ENCODE peak calls at places on chromosomes 2 and 18, in four cellular contexts. One of them, this sample, is unnamed.

GRCh38 chr2:29220506-29221270 is 105.5 kb downstream of the CLIP4 start:
- DNase-seq in K562: no peak
- DNase-seq in GM12878: no peak
- DNase-seq in GM12891: no peak
- DNase-seq in this sample: no peak

GRCh38 chr2:195683174-195683573 is 26.1 kb downstream of the SLC39A10 start:
- DNase-seq in K562: no peak
- DNase-seq in GM12878: no peak
- DNase-seq in GM12891: no peak
- DNase-seq in this sample: no peak

GRCh38 chr2:229154381-229154780 is 116.7 kb downstream of the PID1 start:
- DNase-seq in K562: no peak
- DNase-seq in GM12878: no peak
- DNase-seq in GM12891: no peak
- DNase-seq in this sample: no peak

GRCh38 chr2:238243496-238244076 is 3.7 kb upstream of the HES6 start:
- DNase-seq in K562: no peak
- DNase-seq in GM12878: no peak
- DNase-seq in GM12891: no peak
- DNase-seq in this sample: no peak

GRCh38 chr18:37502036-37502435 is 63.6 kb downstream of the CELF4 start:
- DNase-seq in K562: no peak
- DNase-seq in GM12878: no peak
- DNase-seq in GM12891: no peak
- DNase-seq in this sample: no peak

GRCh38 chr2:132489150-132489549 is 72.5 kb downstream of the GPR39 start:
- DNase-seq in K562: peak
- DNase-seq in GM12878: no peak
- DNase-seq in GM12891: no peak
- DNase-seq in this sample: no peak

GRCh38 chr2:9897331-9897737 is 54.1 kb downstream of the TAF1B start:
- DNase-seq in K562: peak
- DNase-seq in GM12878: peak
- DNase-seq in GM12891: no peak
- DNase-seq in this sample: no peak

GRCh38 chr2:130963849-130964793 is 127.4 kb downstream of the ARHGEF4 start:
- DNase-seq in K562: peak
- DNase-seq in GM12878: no peak
- DNase-seq in GM12891: no peak
- DNase-seq in this sample: peak

GRCh38 chr2:170339753-170340692 is 162.1 kb downstream of the MYO3B start:
- DNase-seq in K562: peak
- DNase-seq in GM12878: no peak
- DNase-seq in GM12891: no peak
- DNase-seq in this sample: no peak

GRCh38 chr2:147487286-147487979 is 357.4 kb upstream of the ACVR2A start:
- DNase-seq in K562: no peak
- DNase-seq in GM12878: no peak
- DNase-seq in GM12891: no peak
- DNase-seq in this sample: no peak

GRCh38 chr2:238038203-238038602 is 22.6 kb upstream of the SCLY start:
- DNase-seq in K562: no peak
- DNase-seq in GM12878: no peak
- DNase-seq in GM12891: no peak
- DNase-seq in this sample: no peak

GRCh38 chr2:241198381-241199282 is 10.2 kb downstream of the ANO7 start:
- DNase-seq in K562: no peak
- DNase-seq in GM12878: no peak
- DNase-seq in GM12891: no peak
- DNase-seq in this sample: no peak

GRCh38 chr18:61855127-61855991 is 37.4 kb downstream of the RNF152 start:
- DNase-seq in K562: no peak
- DNase-seq in GM12878: no peak
- DNase-seq in GM12891: no peak
- DNase-seq in this sample: no peak

GRCh38 chr2:233399306-233400225 is 45.3 kb downstream of the DGKD start:
- DNase-seq in K562: no peak
- DNase-seq in GM12878: no peak
- DNase-seq in GM12891: no peak
- DNase-seq in this sample: no peak

GRCh38 chr18:9333441-9334350 is 877 bp upstream of the TWSG1 start:
- DNase-seq in K562: no peak
- DNase-seq in GM12878: no peak
- DNase-seq in GM12891: peak
- DNase-seq in this sample: no peak

GRCh38 chr2:68333009-68333408 is 13.3 kb upstream of the CNRIP1 start:
- DNase-seq in K562: no peak
- DNase-seq in GM12878: no peak
- DNase-seq in GM12891: no peak
- DNase-seq in this sample: no peak

GRCh38 chr18:48897531-48897930 is 53.2 kb downstream of the SMAD7 start:
- DNase-seq in K562: no peak
- DNase-seq in GM12878: no peak
- DNase-seq in GM12891: no peak
- DNase-seq in this sample: no peak

GRCh38 chr2:39568561-39569006 is 97.1 kb upstream of the TMEM178A start:
- DNase-seq in K562: no peak
- DNase-seq in GM12878: no peak
- DNase-seq in GM12891: no peak
- DNase-seq in this sample: no peak

GRCh38 chr2:20747317-20747716 is 75.6 kb downstream of the LDAH start:
- DNase-seq in K562: peak
- DNase-seq in GM12878: no peak
- DNase-seq in GM12891: no peak
- DNase-seq in this sample: no peak
- TF ChIP-seq SPI1 in K562: no peak
- TF ChIP-seq SPI1 in GM12878: no peak
- TF ChIP-seq SPI1 in GM12891: no peak
- TF ChIP-seq SPI1 in this sample: no peak

DNA sequence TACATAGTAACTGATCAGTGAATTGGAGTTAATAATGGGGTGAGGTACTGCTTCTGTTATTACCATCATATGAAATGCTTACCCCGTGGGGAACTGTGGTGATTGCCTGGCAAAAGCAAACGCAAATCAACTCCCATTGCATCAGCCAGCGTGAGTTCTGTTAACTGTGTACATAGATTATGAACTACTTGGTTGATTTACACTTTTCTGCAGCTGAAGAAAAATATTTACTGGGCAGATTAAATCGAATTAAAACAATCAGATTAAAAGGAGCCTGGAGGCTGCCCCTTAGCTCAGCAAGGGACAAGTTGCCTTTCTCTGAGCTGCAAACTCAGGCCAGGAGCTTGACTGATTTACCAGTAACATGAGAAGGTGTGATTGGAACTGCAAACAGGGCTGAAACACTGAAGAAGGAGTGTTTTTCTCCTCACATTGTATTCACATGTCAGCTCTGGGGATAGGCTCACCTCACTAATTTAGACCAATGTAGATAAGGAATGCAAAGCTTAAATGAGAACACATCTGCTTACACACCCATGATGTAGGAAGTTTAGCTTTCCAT is 220.1 kb downstream of the OSR1 start:
- DNase-seq in K562: no peak
- DNase-seq in GM12878: no peak
- DNase-seq in GM12891: no peak
- DNase-seq in this sample: no peak
- TF ChIP-seq SPI1 in K562: no peak
- TF ChIP-seq SPI1 in GM12878: no peak
- TF ChIP-seq SPI1 in GM12891: no peak
- TF ChIP-seq SPI1 in this sample: no peak

GRCh38 chr2:227324671-227325055 is 388 bp upstream of the MFF start:
- DNase-seq in K562: no peak
- DNase-seq in GM12878: no peak
- DNase-seq in GM12891: no peak
- DNase-seq in this sample: no peak
- TF ChIP-seq SPI1 in K562: no peak
- TF ChIP-seq SPI1 in GM12878: no peak
- TF ChIP-seq SPI1 in GM12891: peak
- TF ChIP-seq SPI1 in this sample: peak

DNA sequence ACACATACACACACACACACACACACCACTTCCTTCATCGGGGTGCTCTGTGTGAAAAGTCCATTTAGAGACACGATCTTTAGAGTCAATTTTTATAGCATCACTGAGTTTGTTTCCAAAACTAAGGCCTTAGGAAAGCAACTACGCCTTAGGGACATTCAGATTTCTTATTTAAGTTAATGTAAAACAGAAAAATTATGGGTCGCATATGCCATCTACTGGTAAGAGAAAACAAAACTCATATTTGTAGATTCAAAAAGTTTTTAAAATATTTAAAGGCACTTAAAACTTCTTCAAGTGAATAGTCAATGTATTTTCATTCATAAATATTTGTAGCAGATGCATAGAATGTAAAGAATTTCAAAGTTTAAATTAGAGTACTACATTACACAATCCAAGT is 166.2 kb downstream of the ATAD2B start:
- DNase-seq in K562: no peak
- DNase-seq in GM12878: no peak
- DNase-seq in GM12891: no peak
- DNase-seq in this sample: no peak
- TF ChIP-seq SPI1 in K562: no peak
- TF ChIP-seq SPI1 in GM12878: no peak
- TF ChIP-seq SPI1 in GM12891: no peak
- TF ChIP-seq SPI1 in this sample: no peak

DNA sequence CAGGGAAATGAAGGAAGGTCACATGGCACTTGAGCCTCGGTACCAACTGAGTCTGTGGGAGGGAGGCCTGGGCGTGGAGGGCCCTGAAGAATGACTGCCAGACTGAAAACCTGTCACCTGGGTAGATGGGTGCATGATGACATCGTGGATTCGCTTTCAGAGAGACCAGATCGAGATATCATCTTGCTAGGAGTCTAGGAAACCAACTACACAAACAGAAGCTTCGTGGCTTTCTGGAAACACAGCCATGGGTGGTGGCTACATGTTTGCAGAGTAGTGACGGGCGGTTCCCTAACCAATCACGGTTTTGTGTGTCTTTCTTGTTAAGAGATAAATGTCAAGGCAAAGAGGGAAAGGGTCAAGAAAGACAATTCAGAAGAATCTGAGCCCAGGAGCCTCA is 155.0 kb downstream of the EIPR1 start:
- DNase-seq in K562: no peak
- DNase-seq in GM12878: peak
- DNase-seq in GM12891: no peak
- DNase-seq in this sample: no peak
- TF ChIP-seq SPI1 in K562: no peak
- TF ChIP-seq SPI1 in GM12878: no peak
- TF ChIP-seq SPI1 in GM12891: no peak
- TF ChIP-seq SPI1 in this sample: no peak